ENCODE peak calls at places on chromosomes 2 and 18, in eight cellular contexts. One of them, this sample, is unnamed.

GRCh38 chr2:153519260-153519875 is 40.8 kb upstream of the RPRM start:
- DNase-seq in sigmoid colon: no peak
- DNase-seq in transverse colon: peak
- DNase-seq in prostate gland: peak
- DNase-seq in endothelial cell of umbilical vein: peak
- DNase-seq in GM23338: peak
- DNase-seq in K562: peak
- DNase-seq in HCT116: peak
- DNase-seq in this sample: no peak

GRCh38 chr2:241627675-241628074 is 9.3 kb downstream of the THAP4 start:
- DNase-seq in sigmoid colon: peak
- DNase-seq in transverse colon: no peak
- DNase-seq in prostate gland: no peak
- DNase-seq in endothelial cell of umbilical vein: no peak
- DNase-seq in GM23338: no peak
- DNase-seq in K562: no peak
- DNase-seq in HCT116: no peak
- DNase-seq in this sample: no peak

GRCh38 chr2:239387811-239388210 is 13.0 kb downstream of the HDAC4 start:
- DNase-seq in sigmoid colon: no peak
- DNase-seq in transverse colon: no peak
- DNase-seq in prostate gland: no peak
- DNase-seq in endothelial cell of umbilical vein: no peak
- DNase-seq in GM23338: no peak
- DNase-seq in K562: no peak
- DNase-seq in HCT116: no peak
- DNase-seq in this sample: no peak

GRCh38 chr2:64439194-64439593 is 14.8 kb upstream of the LGALSL start:
- DNase-seq in sigmoid colon: no peak
- DNase-seq in transverse colon: no peak
- DNase-seq in prostate gland: no peak
- DNase-seq in endothelial cell of umbilical vein: no peak
- DNase-seq in GM23338: no peak
- DNase-seq in K562: no peak
- DNase-seq in HCT116: no peak
- DNase-seq in this sample: peak

GRCh38 chr2:5690718-5691658 is 1.2 kb upstream of the SOX11 start:
- DNase-seq in sigmoid colon: no peak
- DNase-seq in transverse colon: no peak
- DNase-seq in prostate gland: no peak
- DNase-seq in endothelial cell of umbilical vein: no peak
- DNase-seq in GM23338: peak
- DNase-seq in K562: no peak
- DNase-seq in HCT116: no peak
- DNase-seq in this sample: peak

GRCh38 chr2:127653421-127654083 is 7.6 kb downstream of the GPR17 start:
- DNase-seq in sigmoid colon: peak
- DNase-seq in transverse colon: no peak
- DNase-seq in prostate gland: no peak
- DNase-seq in endothelial cell of umbilical vein: no peak
- DNase-seq in GM23338: no peak
- DNase-seq in K562: no peak
- DNase-seq in HCT116: no peak
- DNase-seq in this sample: no peak

GRCh38 chr18:60987963-60988362 is 345.3 kb upstream of the CDH20 start:
- DNase-seq in sigmoid colon: no peak
- DNase-seq in transverse colon: no peak
- DNase-seq in prostate gland: no peak
- DNase-seq in endothelial cell of umbilical vein: peak
- DNase-seq in GM23338: no peak
- DNase-seq in K562: no peak
- DNase-seq in HCT116: no peak
- DNase-seq in this sample: no peak

GRCh38 chr18:45063246-45064038 is 382.8 kb downstream of the SETBP1 start:
- DNase-seq in sigmoid colon: no peak
- DNase-seq in transverse colon: no peak
- DNase-seq in prostate gland: no peak
- DNase-seq in endothelial cell of umbilical vein: no peak
- DNase-seq in GM23338: peak
- DNase-seq in K562: peak
- DNase-seq in HCT116: no peak
- DNase-seq in this sample: no peak

DNA sequence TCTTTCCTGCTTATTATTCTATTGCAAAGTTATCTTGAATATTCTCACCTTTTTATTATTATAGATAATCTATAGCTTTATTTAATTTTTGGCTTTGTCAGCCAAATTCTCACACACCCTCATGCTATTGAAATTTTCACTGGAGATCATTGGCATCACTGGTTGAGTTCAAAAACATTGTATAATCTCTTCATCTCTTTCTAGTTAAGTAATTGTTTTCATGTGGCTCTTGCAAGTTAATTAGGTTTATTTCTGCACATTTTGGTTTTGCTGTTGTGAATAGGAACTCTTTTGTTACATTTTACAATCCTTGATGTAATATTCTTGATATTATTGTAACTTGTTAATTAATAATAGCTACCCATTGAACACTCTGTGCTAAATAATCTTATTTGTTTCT is 112.5 kb downstream of the LCLAT1 start:
- DNase-seq in sigmoid colon: no peak
- DNase-seq in transverse colon: no peak
- DNase-seq in prostate gland: no peak
- DNase-seq in endothelial cell of umbilical vein: no peak
- DNase-seq in GM23338: no peak
- DNase-seq in K562: no peak
- DNase-seq in HCT116: no peak
- DNase-seq in this sample: no peak
- TF ChIP-seq POLR2AphosphoS5 in sigmoid colon: no peak
- TF ChIP-seq POLR2AphosphoS5 in transverse colon: no peak
- TF ChIP-seq POLR2AphosphoS5 in prostate gland: no peak
- TF ChIP-seq POLR2AphosphoS5 in endothelial cell of umbilical vein: no peak
- TF ChIP-seq POLR2AphosphoS5 in GM23338: no peak
- TF ChIP-seq POLR2AphosphoS5 in K562: no peak
- TF ChIP-seq POLR2AphosphoS5 in HCT116: no peak
- TF ChIP-seq POLR2AphosphoS5 in this sample: no peak

GRCh38 chr2:180240774-180241173 is 233.7 kb upstream of the CWC22 start:
- DNase-seq in sigmoid colon: no peak
- DNase-seq in transverse colon: no peak
- DNase-seq in prostate gland: no peak
- DNase-seq in endothelial cell of umbilical vein: no peak
- DNase-seq in GM23338: peak
- DNase-seq in K562: no peak
- DNase-seq in HCT116: peak
- DNase-seq in this sample: no peak
- TF ChIP-seq CTCF in sigmoid colon: no peak
- TF ChIP-seq CTCF in transverse colon: no peak
- TF ChIP-seq CTCF in prostate gland: peak
- TF ChIP-seq CTCF in endothelial cell of umbilical vein: no peak
- TF ChIP-seq CTCF in GM23338: peak
- TF ChIP-seq CTCF in K562: no peak
- TF ChIP-seq CTCF in HCT116: peak
- TF ChIP-seq CTCF in this sample: no peak

DNA sequence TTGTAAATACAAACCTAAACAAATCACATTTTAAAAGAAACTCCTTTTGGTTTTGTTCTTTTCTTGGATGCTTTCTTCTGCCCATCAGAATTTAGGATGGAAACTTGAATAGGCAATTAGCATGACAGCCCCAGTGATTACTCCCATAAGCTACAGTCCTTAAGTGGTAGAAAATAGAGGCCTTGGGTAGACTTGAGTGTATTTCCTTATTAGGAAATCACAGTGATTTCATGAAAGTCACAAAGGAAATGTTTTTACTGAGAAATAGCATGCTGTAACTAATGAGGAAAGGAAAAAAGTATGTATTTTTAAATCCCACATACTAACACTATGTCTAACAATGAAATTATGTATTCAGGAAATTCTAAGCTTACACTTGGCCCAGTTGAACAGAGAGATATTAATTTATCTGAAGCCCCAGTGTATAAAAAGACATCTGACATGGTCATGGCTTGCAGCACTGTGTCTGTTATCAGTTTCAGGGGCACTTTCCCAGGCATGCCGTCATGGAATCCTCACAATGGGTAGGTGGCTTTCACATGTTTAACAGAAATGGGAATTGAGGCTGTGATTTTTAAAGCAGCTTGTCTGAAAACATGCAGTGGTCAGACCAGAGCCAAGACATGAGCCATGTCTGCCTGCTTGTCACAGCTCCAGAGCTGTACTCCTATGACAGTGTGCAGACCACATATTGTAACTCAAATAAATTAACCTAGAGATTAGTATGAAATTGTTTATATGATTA is 79.7 kb upstream of the TRIB2 start:
- DNase-seq in sigmoid colon: no peak
- DNase-seq in transverse colon: no peak
- DNase-seq in prostate gland: no peak
- DNase-seq in endothelial cell of umbilical vein: peak
- DNase-seq in GM23338: no peak
- DNase-seq in K562: no peak
- DNase-seq in HCT116: no peak
- DNase-seq in this sample: no peak
- TF ChIP-seq POLR2AphosphoS5 in sigmoid colon: peak
- TF ChIP-seq POLR2AphosphoS5 in transverse colon: peak
- TF ChIP-seq POLR2AphosphoS5 in prostate gland: no peak
- TF ChIP-seq POLR2AphosphoS5 in endothelial cell of umbilical vein: no peak
- TF ChIP-seq POLR2AphosphoS5 in GM23338: no peak
- TF ChIP-seq POLR2AphosphoS5 in K562: no peak
- TF ChIP-seq POLR2AphosphoS5 in HCT116: no peak
- TF ChIP-seq POLR2AphosphoS5 in this sample: no peak

DNA sequence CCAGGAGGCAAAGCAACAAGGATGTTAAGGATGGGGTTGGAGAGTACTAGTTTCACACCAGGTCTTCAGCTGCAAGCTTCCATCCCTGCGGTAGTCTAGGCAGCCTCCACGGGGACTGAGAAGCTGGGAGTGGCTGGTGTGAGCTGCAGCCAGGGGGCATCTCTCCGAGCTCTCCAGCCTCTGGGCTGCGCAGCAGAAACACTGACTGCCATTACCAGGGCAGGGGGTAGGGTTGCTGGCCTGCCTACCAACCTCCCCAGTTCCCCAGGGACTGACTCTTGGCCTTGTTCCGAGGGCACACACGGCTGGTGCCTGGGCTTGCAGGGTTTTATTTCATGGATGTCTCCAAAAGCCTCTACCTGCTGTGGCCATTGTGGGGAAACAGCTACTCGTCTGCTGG is 15.9 kb downstream of the GATA6 start:
- DNase-seq in sigmoid colon: no peak
- DNase-seq in transverse colon: no peak
- DNase-seq in prostate gland: no peak
- DNase-seq in endothelial cell of umbilical vein: peak
- DNase-seq in GM23338: no peak
- DNase-seq in K562: no peak
- DNase-seq in HCT116: no peak
- DNase-seq in this sample: no peak
- TF ChIP-seq CTCF in sigmoid colon: no peak
- TF ChIP-seq CTCF in transverse colon: no peak
- TF ChIP-seq CTCF in prostate gland: no peak
- TF ChIP-seq CTCF in endothelial cell of umbilical vein: no peak
- TF ChIP-seq CTCF in GM23338: peak
- TF ChIP-seq CTCF in K562: peak
- TF ChIP-seq CTCF in HCT116: no peak
- TF ChIP-seq CTCF in this sample: no peak

This sample was measured in esophagus muscularis mucosa.